ENCODE peak calls at places on chromosomes 1 and 21, in eight cellular contexts. D is stomach, S is heart left ventricle, Y is endothelial cell of umbilical vein, M is breast epithelium, B is ovary, J is body of pancreas, F is H1. K is an unnamed sample.

GRCh38 chr1:183622884-183623785 is 12.4 kb downstream of the ARPC5 start:
- DNase-seq in D (peak; percentile 50), S (peak; percentile 38), Y (peak; percentile 56), M (no peak), B (peak; percentile 57), J (peak; percentile 66), F (no peak), K (no peak)

GRCh38 chr1:29444782-29445325 is 208.5 kb downstream of the PTPRU start:
- DNase-seq in D (no peak), S (no peak), Y (no peak), M (peak; percentile 28), B (no peak), J (no peak), F (no peak), K (no peak)

GRCh38 chr1:2967881-2968280 is 53.4 kb upstream of the ACTRT2 start:
- DNase-seq in D (no peak), S (no peak), Y (no peak), M (no peak), B (no peak), J (peak; percentile 12), F (no peak), K (no peak)

GRCh38 chr1:55262822-55263221 is 47.7 kb upstream of the USP24 start:
- DNase-seq in D (no peak), S (no peak), Y (no peak), M (no peak), B (no peak), J (no peak), F (no peak), K (no peak)

GRCh38 chr1:219414250-219414649 is 198.7 kb downstream of the ZC3H11B start:
- DNase-seq in D (no peak), S (no peak), Y (no peak), M (no peak), B (no peak), J (no peak), F (no peak), K (no peak)

GRCh38 chr21:38839683-38840286 is 34.1 kb downstream of the ETS2 start:
- DNase-seq in D (no peak), S (no peak), Y (peak; percentile 65), M (no peak), B (no peak), J (no peak), F (no peak), K (no peak)

GRCh38 chr1:96364576-96364975 is 357.0 kb upstream of the PTBP2 start:
- DNase-seq in D (no peak), S (no peak), Y (no peak), M (no peak), B (no peak), J (no peak), F (no peak), K (no peak)

GRCh38 chr1:233661376-233662159 is 47.7 kb downstream of the KCNK1 start:
- DNase-seq in D (no peak), S (no peak), Y (no peak), M (no peak), B (no peak), J (no peak), F (no peak), K (no peak)

GRCh38 chr21:42453301-42454220 is 42.5 kb downstream of the RSPH1 start:
- DNase-seq in D (no peak), S (no peak), Y (no peak), M (no peak), B (no peak), J (no peak), F (no peak), K (peak; percentile 54)

GRCh38 chr1:224920930-224921329 is 8.5 kb upstream of the DNAH14 start:
- DNase-seq in D (no peak), S (no peak), Y (no peak), M (no peak), B (no peak), J (no peak), F (no peak), K (no peak)

GRCh38 chr1:206935491-206936067 is 10.7 kb downstream of the PIGR start:
- DNase-seq in D (peak; percentile 70), S (peak; percentile 30), Y (peak; percentile 25), M (no peak), B (no peak), J (peak; percentile 74), F (peak; percentile 58), K (peak; percentile 69)

GRCh38 chr21:15363921-15364320 is 299.1 kb upstream of the NRIP1 start:
- DNase-seq in D (no peak), S (no peak), Y (peak; percentile 12), M (no peak), B (no peak), J (no peak), F (no peak), K (no peak)

DNA sequence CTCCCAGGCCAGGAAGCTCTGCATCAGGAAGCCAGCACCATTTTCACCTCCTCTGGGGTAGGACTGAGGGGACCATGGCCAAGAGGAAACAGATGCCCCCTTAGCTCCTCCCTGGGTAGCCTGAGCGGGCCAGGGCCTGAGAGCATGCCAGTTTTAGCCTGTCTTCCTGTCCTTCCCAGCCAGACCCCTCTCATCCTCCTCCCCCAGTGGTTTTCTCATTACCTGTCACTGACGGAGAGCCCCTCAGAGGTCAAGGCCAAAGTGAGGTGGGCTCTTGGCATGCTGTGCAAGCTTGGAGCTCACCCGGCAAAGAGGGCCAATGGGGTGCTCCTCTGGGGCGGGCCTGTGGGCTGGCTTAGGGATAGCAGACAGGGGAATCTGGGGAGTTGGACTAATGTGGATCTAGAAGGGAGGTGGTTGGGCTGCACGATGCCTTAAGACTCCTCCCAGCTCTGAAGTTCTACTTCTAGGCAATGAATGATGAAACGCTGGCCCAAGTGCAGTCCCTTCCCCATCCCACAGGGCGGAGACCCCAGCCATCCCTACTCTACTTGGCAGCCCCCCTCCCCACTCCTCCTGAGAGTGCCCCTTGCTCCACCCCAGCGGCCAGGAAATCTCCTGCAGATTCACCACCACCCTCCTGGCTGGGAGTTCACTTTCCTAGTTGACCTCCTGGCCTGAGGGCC is 9.5 kb upstream of the LMNA start:
- DNase-seq in D (no peak), S (no peak), Y (peak; percentile 44), M (no peak), B (peak; percentile 60), J (no peak), F (no peak), K (no peak)
- TF ChIP-seq POLR2A in D (no peak), S (no peak), Y (no peak), M (no peak), B (no peak), J (no peak), F (no peak), K (no peak)

GRCh38 chr1:229378586-229379442 is 36.0 kb upstream of the CCSAP start:
- DNase-seq in D (no peak), S (no peak), Y (no peak), M (no peak), B (no peak), J (no peak), F (no peak), K (no peak)

GRCh38 chr1:229380514-229381160 is 37.8 kb upstream of the CCSAP start:
- DNase-seq in D (no peak), S (no peak), Y (no peak), M (no peak), B (no peak), J (no peak), F (no peak), K (no peak)

GRCh38 chr1:229383188-229383587 is 40.3 kb upstream of the CCSAP start:
- DNase-seq in D (no peak), S (no peak), Y (no peak), M (no peak), B (no peak), J (no peak), F (no peak), K (no peak)

GRCh38 chr1:229379901-229380300 is 37.1 kb upstream of the CCSAP start:
- DNase-seq in D (no peak), S (no peak), Y (no peak), M (no peak), B (no peak), J (no peak), F (no peak), K (no peak)

DNA sequence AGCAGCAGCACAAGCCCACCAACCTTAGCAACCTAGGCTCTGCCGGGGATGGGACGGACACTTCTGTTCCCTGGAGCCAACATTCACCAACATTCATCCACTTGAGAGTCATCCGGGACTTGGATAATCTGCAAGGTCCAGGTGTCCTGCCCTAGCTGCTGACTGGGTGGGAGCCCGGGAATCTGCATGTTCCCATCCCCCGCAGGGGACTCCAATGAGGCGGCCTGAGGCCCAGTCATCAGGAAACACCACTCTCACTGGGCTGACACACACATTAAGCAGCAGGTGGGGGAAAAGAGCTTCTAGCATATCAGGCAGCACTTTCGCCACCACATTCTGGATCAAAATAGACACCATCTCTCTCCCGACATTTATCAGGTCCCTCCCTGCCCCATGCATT is 38.4 kb upstream of the CCSAP start:
- DNase-seq in D (no peak), S (no peak), Y (no peak), M (no peak), B (no peak), J (no peak), F (peak; percentile 41), K (no peak)
- H3K4me3 ChIP-seq in D (no peak overlapping the region), S (no peak overlapping the region), Y (no peak overlapping the region), M (no peak overlapping the region), B (no peak overlapping the region), J (no peak overlapping the region), F (no peak overlapping the region), K (no peak overlapping the region)

GRCh38 chr1:155207578-155208405 is at the start of gene THBS3:
- DNase-seq in D (no peak), S (peak; percentile 56), Y (peak; percentile 23), M (no peak), B (peak; percentile 70), J (no peak), F (no peak), K (no peak)

GRCh38 chr1:155210304-155210703 is 1.8 kb downstream of the MTX1 start:
- DNase-seq in D (no peak), S (no peak), Y (no peak), M (no peak), B (no peak), J (no peak), F (no peak), K (no peak)

GRCh38 chr1:155208406-155208655 is 164 bp upstream of the MTX1 start:
- DNase-seq in D (no peak), S (no peak), Y (no peak), M (no peak), B (no peak), J (no peak), F (no peak), K (no peak)

GRCh38 chr1:155209373-155209721 is 852 bp downstream of the MTX1 start:
- DNase-seq in D (no peak), S (no peak), Y (no peak), M (no peak), B (no peak), J (no peak), F (no peak), K (no peak)

GRCh38 chr1:155208656-155209372 is at the start of gene MTX1:
- DNase-seq in D (peak; percentile 82), S (peak; percentile 94), Y (peak; percentile 83), M (peak; percentile 90), B (peak; percentile 95), J (peak; percentile 89), F (no peak), K (peak; percentile 88)
- TF ChIP-seq POLR2A in D (no peak), S (peak; percentile 49), Y (peak; percentile 71), M (peak; percentile 8), B (peak; percentile 75), J (peak; percentile 39), F (no peak), K (peak; percentile 22)

GRCh38 chr21:46411691-46412090 is 47.0 kb upstream of the DIP2A start:
- DNase-seq in D (no peak), S (no peak), Y (no peak), M (no peak), B (no peak), J (no peak), F (no peak), K (no peak)
- H3K4me3 ChIP-seq in D (no peak overlapping the region), S (no peak overlapping the region), Y (no peak overlapping the region), M (no peak overlapping the region), B (no peak overlapping the region), J (no peak overlapping the region), F (no peak overlapping the region), K (no peak overlapping the region)

GRCh38 chr1:93288558-93288957 is 57.1 kb upstream of the DR1 start:
- DNase-seq in D (no peak), S (peak; percentile 6), Y (no peak), M (no peak), B (no peak), J (no peak), F (no peak), K (no peak)
- TF ChIP-seq POLR2A in D (no peak), S (no peak), Y (no peak), M (no peak), B (no peak), J (no peak), F (no peak), K (no peak)

K was measured in Peyer's patch.